ENCODE peak calls at places on chromosomes 11 and 22, in five cellular contexts. J, V, R, U and E are unnamed samples. For H3K9me3, the result is how much of the 10 kb centered on the place peaks cover.

GRCh38 chr22:17786435-17787158 is 12.3 kb upstream of the BID start:
- DNase-seq in J (no peak), V (no peak), R (no peak), U (peak), E (no peak)

GRCh38 chr11:123103326-123103980 is 41.5 kb upstream of the HSPA8 start:
- DNase-seq in J (peak), V (no peak), R (peak), U (peak), E (peak)

GRCh38 chr11:92477686-92478085 is 253.1 kb downstream of the FAT3 start:
- DNase-seq in J (no peak), V (no peak), R (no peak), U (no peak), E (no peak)

GRCh38 chr11:69627551-69627950 is 13.4 kb upstream of the CCND1 start:
- DNase-seq in J (no peak), V (no peak), R (no peak), U (no peak), E (no peak)

GRCh38 chr22:43970037-43970747 is 14.9 kb downstream of the SAMM50 start:
- DNase-seq in J (no peak), V (no peak), R (no peak), U (peak), E (no peak)

GRCh38 chr11:75626692-75627536 is 41.9 kb downstream of the MAP6 start:
- DNase-seq in J (peak), V (no peak), R (no peak), U (no peak), E (no peak)

GRCh38 chr22:50691521-50691920 is 18.9 kb downstream of the SHANK3 start:
- DNase-seq in J (peak), V (no peak), R (peak), U (peak), E (no peak)

GRCh38 chr11:69674267-69674885 is 777 bp downstream of the LTO1 start:
- DNase-seq in J (peak), V (no peak), R (no peak), U (peak), E (peak)

GRCh38 chr22:17368727-17369552 is at the start of gene CECR2:
- DNase-seq in J (no peak), V (peak), R (peak), U (peak), E (peak)

GRCh38 chr22:38927033-38927789 is 30.2 kb upstream of the APOBEC3A start:
- DNase-seq in J (peak), V (peak), R (peak), U (no peak), E (peak)

GRCh38 chr11:15339302-15339701 is 224.6 kb downstream of the INSC start:
- DNase-seq in J (no peak), V (no peak), R (no peak), U (no peak), E (no peak)

GRCh38 chr11:124074554-124074953 is 33.4 kb upstream of the OR10G7 start:
- DNase-seq in J (no peak), V (peak), R (no peak), U (no peak), E (no peak)

GRCh38 chr11:57288771-57289579 is 35.8 kb downstream of the TNKS1BP1 start:
- DNase-seq in J (peak), V (no peak), R (no peak), U (no peak), E (no peak)

GRCh38 chr11:59607703-59608454 is 7.7 kb downstream of the OSBP start:
- DNase-seq in J (no peak), V (no peak), R (no peak), U (no peak), E (no peak)

GRCh38 chr11:44899959-44900358 is 50.7 kb downstream of the TP53I11 start:
- DNase-seq in J (peak), V (no peak), R (peak), U (peak), E (no peak)

GRCh38 chr22:47196881-47197701 is 434.6 kb downstream of the TBC1D22A start:
- DNase-seq in J (no peak), V (peak), R (no peak), U (no peak), E (no peak)

GRCh38 chr11:58939277-58939676 is at the start of gene GLYATL1:
- DNase-seq in J (no peak), V (no peak), R (no peak), U (no peak), E (no peak)

GRCh38 chr11:110972640-110973039 is 260.4 kb upstream of the ARHGAP20 start:
- DNase-seq in J (peak), V (no peak), R (no peak), U (no peak), E (peak)

GRCh38 chr11:2422461-2423156 is 21.7 kb downstream of the TRPM5 start:
- DNase-seq in J (no peak), V (no peak), R (no peak), U (no peak), E (no peak)

GRCh38 chr22:26593763-26594162 is 3.8 kb upstream of the TPST2 start:
- DNase-seq in J (no peak), V (no peak), R (no peak), U (no peak), E (no peak)

GRCh38 chr22:33038836-33039235 is 19.3 kb downstream of the SYN3 start:
- DNase-seq in J (no peak), V (no peak), R (no peak), U (no peak), E (no peak)

GRCh38 chr11:68340003-68340767 is 27.8 kb downstream of the LRP5 start:
- DNase-seq in J (no peak), V (no peak), R (no peak), U (no peak), E (no peak)

GRCh38 chr11:9385288-9385902 is 943 bp downstream of the IPO7 start:
- DNase-seq in J (no peak), V (no peak), R (no peak), U (peak), E (no peak)

GRCh38 chr11:114075891-114076441 is 16.5 kb downstream of the ZBTB16 start:
- DNase-seq in J (peak), V (no peak), R (peak), U (peak), E (peak)

GRCh38 chr22:24433868-24434471 is 6.6 kb downstream of the ADORA2A start:
- DNase-seq in J (peak), V (peak), R (no peak), U (peak), E (no peak)

GRCh38 chr22:44046485-44047141 is 22.5 kb downstream of the PARVB start:
- DNase-seq in J (no peak), V (no peak), R (no peak), U (peak), E (no peak)

DNA sequence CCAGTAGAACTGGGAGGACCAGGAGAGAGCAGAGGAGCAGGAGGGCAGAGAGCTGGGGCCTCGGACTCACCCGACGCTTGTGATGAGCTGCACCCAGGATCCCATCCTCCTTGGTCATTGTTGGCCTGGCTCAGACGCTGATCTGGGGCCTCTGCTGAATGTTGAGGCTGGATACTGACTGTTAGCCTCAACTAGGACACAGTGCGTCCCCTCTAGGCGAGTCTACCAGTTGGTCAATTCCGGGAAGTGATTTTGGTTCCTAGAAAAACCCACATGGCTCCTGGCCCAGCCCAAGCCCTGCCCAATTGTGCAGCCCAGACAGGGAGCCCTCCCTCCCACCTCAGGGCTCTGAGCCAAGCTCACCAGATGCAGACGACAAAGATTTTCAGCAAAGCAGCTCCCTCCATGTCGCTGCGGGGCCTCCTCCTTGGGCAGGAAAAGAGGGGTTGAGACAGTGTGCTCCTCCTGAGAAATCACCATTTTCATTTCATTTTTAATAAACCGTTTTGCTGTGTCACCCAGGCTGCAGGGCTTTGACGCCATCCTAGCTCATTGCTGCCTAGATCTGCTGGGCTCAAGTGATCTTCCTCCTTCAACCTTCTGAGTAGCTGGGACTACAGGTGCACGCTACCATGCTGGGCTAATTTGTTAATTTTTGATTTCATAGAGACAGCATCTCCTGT is at the start of gene APOL4:
- DNase-seq in J (no peak), V (no peak), R (no peak), U (peak), E (peak)
- H3K4me3 ChIP-seq in J (no peak), V (no peak), R (no peak), U (peak), E (no peak)

GRCh38 chr11:117229411-117229810 is 2.5 kb downstream of the PCSK7 start:
- DNase-seq in J (no peak), V (no peak), R (no peak), U (no peak), E (no peak)
- TF ChIP-seq POLR2A in J (no peak), V (no peak), R (no peak), U (no peak), E (no peak)

GRCh38 chr11:134613646-134614045 is 201.6 kb upstream of the B3GAT1 start:
- DNase-seq in J (no peak), V (no peak), R (no peak), U (no peak), E (no peak)

GRCh38 chr11:134617360-134617759 is 205.3 kb upstream of the B3GAT1 start:
- DNase-seq in J (no peak), V (no peak), R (no peak), U (no peak), E (no peak)

GRCh38 chr11:134615041-134615615 is 203.1 kb upstream of the B3GAT1 start:
- DNase-seq in J (no peak), V (no peak), R (no peak), U (no peak), E (no peak)

GRCh38 chr11:134614141-134614540 is 202.1 kb upstream of the B3GAT1 start:
- DNase-seq in J (no peak), V (no peak), R (no peak), U (no peak), E (no peak)

GRCh38 chr11:134616048-134616447 is 204.0 kb upstream of the B3GAT1 start:
- DNase-seq in J (no peak), V (no peak), R (no peak), U (no peak), E (no peak)
- H3K9me3 ChIP-seq in J (under half), V (under half), R (under half), U (under half), E (under half)

GRCh38 chr11:64892411-64892831 is 14.0 kb upstream of the EHD1 start:
- DNase-seq in J (no peak), V (no peak), R (no peak), U (no peak), E (no peak)

GRCh38 chr11:64893194-64894069 is 15.0 kb upstream of the EHD1 start:
- DNase-seq in J (no peak), V (no peak), R (no peak), U (no peak), E (no peak)

GRCh38 chr11:64891215-64891848 is 12.9 kb upstream of the EHD1 start:
- DNase-seq in J (no peak), V (no peak), R (no peak), U (no peak), E (no peak)

GRCh38 chr11:64892838-64893193 is 14.4 kb upstream of the EHD1 start:
- DNase-seq in J (no peak), V (no peak), R (no peak), U (no peak), E (no peak)

GRCh38 chr11:64891880-64892279 is 13.5 kb upstream of the EHD1 start:
- DNase-seq in J (no peak), V (no peak), R (no peak), U (no peak), E (no peak)
- H3K4me3 ChIP-seq in J (no peak), V (no peak), R (no peak), U (no peak), E (no peak)

DNA sequence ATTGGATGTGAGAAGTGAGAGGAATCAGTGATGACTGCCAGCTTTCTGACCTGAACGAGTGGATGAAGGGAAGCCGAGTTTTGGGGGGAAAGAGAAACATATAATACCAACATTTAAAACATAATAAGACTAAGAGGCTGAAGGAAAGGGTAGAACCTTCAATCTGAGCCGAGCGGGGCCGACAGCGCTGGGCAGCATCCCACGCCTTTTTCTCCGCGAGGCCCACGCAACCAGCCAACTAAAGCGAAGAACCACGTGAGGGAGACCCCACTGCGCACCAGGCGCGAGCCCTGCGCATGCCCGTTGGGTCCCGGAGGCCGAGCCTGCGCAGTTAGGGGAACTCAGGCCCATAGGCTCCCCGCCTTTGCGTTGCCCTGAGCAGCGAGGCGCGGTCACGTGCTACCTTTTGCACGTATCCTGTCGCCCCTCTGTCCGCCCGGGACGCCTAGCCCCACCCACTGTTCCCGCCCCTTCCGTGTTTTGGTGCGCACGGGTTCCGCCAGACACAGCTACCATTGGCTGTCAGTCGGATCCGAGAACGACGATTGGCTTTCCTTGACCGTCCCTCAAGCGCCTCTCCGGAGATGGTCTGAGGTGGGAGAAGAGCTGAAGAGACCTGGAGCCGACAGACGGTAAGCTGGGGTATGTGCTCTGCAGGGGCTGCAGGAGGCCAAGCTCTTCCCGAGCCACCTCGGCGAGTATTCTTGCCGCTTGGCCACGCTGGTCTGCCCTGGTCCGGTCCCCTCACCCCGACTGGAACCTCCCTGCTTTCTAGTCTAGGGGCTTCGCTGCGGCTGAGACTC is at the start of gene HINFP:
- DNase-seq in J (peak), V (peak), R (peak), U (peak), E (peak)
- TF ChIP-seq POLR2A in J (no peak), V (peak), R (peak), U (peak), E (peak)